ENCODE peak calls at places on chromosomes 1 and 21, in ten cellular contexts. G is lower leg skin, P is astrocyte of the cerebellum, N is colonic mucosa, O is sigmoid colon, U is endodermal cell, W is IMR-90, K is heart right ventricle, R is cardiac muscle cell, Q is Panc1. J is an unnamed sample.

GRCh38 chr21:41759214-41759840 is 7.5 kb downstream of the RIPK4 start:
- DNase-seq in G (no peak), P (no peak), N (no peak), O (no peak), U (peak), W (no peak), K (no peak), R (no peak), Q (no peak), J (no peak)

GRCh38 chr1:244187310-244187709 is 136.2 kb downstream of the ZBTB18 start:
- DNase-seq in G (no peak), P (no peak), N (no peak), O (no peak), U (no peak), W (no peak), K (no peak), R (no peak), Q (no peak), J (no peak)

GRCh38 chr1:198363752-198364151 is 176.7 kb downstream of the ATP6V1G3 start:
- DNase-seq in G (no peak), P (no peak), N (no peak), O (no peak), U (no peak), W (no peak), K (no peak), R (no peak), Q (no peak), J (no peak)

GRCh38 chr21:16640297-16641027 is 872.4 kb upstream of the CXADR start:
- DNase-seq in G (no peak), P (no peak), N (no peak), O (no peak), U (no peak), W (no peak), K (no peak), R (no peak), Q (no peak), J (no peak)

GRCh38 chr1:173503391-173503790 is 26.3 kb downstream of the PRDX6 start:
- DNase-seq in G (no peak), P (no peak), N (no peak), O (no peak), U (no peak), W (peak), K (no peak), R (peak), Q (no peak), J (peak)

GRCh38 chr1:111221633-111222286 is 5.8 kb upstream of the CHI3L2 start:
- DNase-seq in G (no peak), P (no peak), N (peak), O (no peak), U (no peak), W (peak), K (no peak), R (peak), Q (no peak), J (peak)

GRCh38 chr1:211944733-211945500 is 90.4 kb downstream of the INTS7 start:
- DNase-seq in G (peak), P (peak), N (peak), O (no peak), U (peak), W (peak), K (peak), R (peak), Q (no peak), J (peak)

GRCh38 chr1:213481395-213481794 is 430.4 kb downstream of the RPS6KC1 start:
- DNase-seq in G (no peak), P (no peak), N (no peak), O (no peak), U (no peak), W (no peak), K (no peak), R (no peak), Q (no peak), J (no peak)

GRCh38 chr1:167400359-167400953 is 117.9 kb downstream of the CD247 start:
- DNase-seq in G (no peak), P (no peak), N (no peak), O (no peak), U (no peak), W (no peak), K (no peak), R (no peak), Q (no peak), J (no peak)

GRCh38 chr1:150613061-150613920 is 16.1 kb downstream of the ENSA start:
- DNase-seq in G (no peak), P (peak), N (peak), O (no peak), U (no peak), W (peak), K (peak), R (peak), Q (peak), J (peak)

GRCh38 chr21:27476696-27477095 is 509.8 kb upstream of the ADAMTS5 start:
- DNase-seq in G (no peak), P (no peak), N (no peak), O (no peak), U (no peak), W (peak), K (no peak), R (peak), Q (no peak), J (peak)

GRCh38 chr1:18539171-18539570 is 58.4 kb downstream of the KLHDC7A start:
- DNase-seq in G (no peak), P (no peak), N (no peak), O (no peak), U (peak), W (no peak), K (no peak), R (no peak), Q (no peak), J (no peak)

GRCh38 chr1:203328714-203329122 is 22.2 kb downstream of the FMOD start:
- DNase-seq in G (no peak), P (peak), N (peak), O (no peak), U (peak), W (no peak), K (no peak), R (no peak), Q (no peak), J (no peak)

GRCh38 chr1:94661431-94661830 is 119.9 kb upstream of the F3 start:
- DNase-seq in G (no peak), P (no peak), N (no peak), O (no peak), U (no peak), W (no peak), K (no peak), R (no peak), Q (no peak), J (no peak)
- H3K4me3 ChIP-seq in G (no peak), P (no peak), N (no peak), O (no peak), U (no peak), W (no peak), K (no peak), R (no peak), Q (no peak), J (no peak)

GRCh38 chr1:1061682-1062363 is 12.3 kb downstream of the RNF223 start:
- DNase-seq in G (no peak), P (no peak), N (no peak), O (no peak), U (no peak), W (no peak), K (no peak), R (no peak), Q (no peak), J (peak)

GRCh38 chr1:1065265-1065939 is 8.7 kb downstream of the RNF223 start:
- DNase-seq in G (no peak), P (no peak), N (no peak), O (no peak), U (no peak), W (no peak), K (no peak), R (no peak), Q (no peak), J (no peak)

GRCh38 chr1:1063261-1063944 is 10.7 kb downstream of the RNF223 start:
- DNase-seq in G (no peak), P (no peak), N (no peak), O (no peak), U (no peak), W (no peak), K (no peak), R (no peak), Q (no peak), J (no peak)

GRCh38 chr1:1062364-1063163 is 11.5 kb downstream of the RNF223 start:
- DNase-seq in G (no peak), P (no peak), N (no peak), O (no peak), U (no peak), W (peak), K (no peak), R (peak), Q (no peak), J (peak)

DNA sequence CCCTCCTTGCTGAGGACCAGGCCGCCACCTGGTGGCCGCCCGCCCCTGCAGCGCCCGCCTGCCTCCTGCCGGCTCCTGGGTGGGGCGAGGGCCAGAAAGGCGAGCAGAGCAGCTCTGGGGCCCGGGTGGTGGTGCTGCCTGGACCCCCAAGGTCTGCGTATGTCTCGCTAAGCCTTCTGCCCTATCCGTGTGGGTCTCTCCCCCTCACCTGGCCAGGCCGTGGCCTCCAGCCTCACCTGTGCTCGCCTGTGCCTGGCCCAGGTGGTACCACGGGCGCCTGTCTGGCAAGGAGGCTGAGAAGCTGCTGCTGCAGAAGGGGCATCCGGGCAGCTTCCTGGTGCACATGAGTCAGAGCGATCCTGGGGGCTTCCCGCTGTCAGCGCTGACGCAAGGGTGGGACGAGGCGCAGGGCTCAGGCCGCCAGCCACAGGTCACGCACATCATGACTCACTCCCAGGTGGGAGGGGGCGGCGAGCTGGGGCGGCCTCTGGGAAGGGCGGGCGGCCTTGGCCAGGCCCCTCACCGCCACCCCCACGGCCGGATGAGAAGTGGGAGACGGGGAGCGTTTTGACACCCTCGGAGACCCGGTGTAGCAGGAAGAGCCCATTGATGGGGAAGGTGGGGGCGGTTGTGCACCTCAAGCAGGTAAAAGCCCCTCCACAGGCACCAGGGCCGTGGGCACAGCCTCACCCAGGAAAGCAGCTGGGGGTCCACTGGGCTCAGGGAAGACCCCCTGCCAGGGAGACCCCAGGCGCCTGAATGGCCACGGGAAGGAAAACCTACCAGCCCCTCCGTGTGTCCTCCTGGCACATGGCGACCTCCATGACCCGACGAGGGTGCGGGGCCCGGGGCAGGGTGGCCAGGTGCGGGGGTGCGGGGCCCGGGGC is 9.9 kb downstream of the RNF223 start:
- DNase-seq in G (no peak), P (peak), N (peak), O (no peak), U (peak), W (peak), K (peak), R (peak), Q (peak), J (peak)
- TF ChIP-seq CTCF in G (peak), P (peak), N (peak), O (peak), U (peak), W (peak), K (peak), R (peak), Q (peak), J (peak)

GRCh38 chr1:153572569-153573015 is 6.9 kb upstream of the S100A2 start:
- DNase-seq in G (peak), P (peak), N (peak), O (peak), U (peak), W (peak), K (peak), R (peak), Q (peak), J (peak)
- H3K4me3 ChIP-seq in G (no peak), P (no peak), N (no peak), O (no peak), U (no peak), W (no peak), K (no peak), R (no peak), Q (no peak), J (no peak)

GRCh38 chr1:182811975-182812727 is 22.6 kb downstream of the NPL start:
- DNase-seq in G (no peak), P (no peak), N (no peak), O (no peak), U (no peak), W (no peak), K (no peak), R (no peak), Q (no peak), J (no peak)

GRCh38 chr1:182809414-182809957 is 19.9 kb downstream of the NPL start:
- DNase-seq in G (no peak), P (no peak), N (no peak), O (no peak), U (no peak), W (no peak), K (no peak), R (no peak), Q (no peak), J (no peak)

GRCh38 chr1:182803846-182804245 is 14.3 kb downstream of the NPL start:
- DNase-seq in G (no peak), P (no peak), N (no peak), O (no peak), U (no peak), W (no peak), K (no peak), R (no peak), Q (no peak), J (no peak)

GRCh38 chr1:182806015-182806678 is 16.6 kb downstream of the NPL start:
- DNase-seq in G (no peak), P (no peak), N (no peak), O (no peak), U (peak), W (no peak), K (no peak), R (no peak), Q (no peak), J (no peak)

GRCh38 chr1:182807907-182808306 is 18.3 kb downstream of the NPL start:
- DNase-seq in G (no peak), P (no peak), N (no peak), O (no peak), U (no peak), W (no peak), K (no peak), R (no peak), Q (no peak), J (no peak)
- TF ChIP-seq CTCF in G (no peak), P (no peak), N (no peak), O (no peak), U (no peak), W (no peak), K (no peak), R (no peak), Q (no peak), J (no peak)